ENCODE peak calls at places on chromosomes 4 and X, in eight cellular contexts. F, B, K, H, Z, I, V and P are unnamed samples.

GRCh38 chr4:76376534-76376933 is 44.4 kb downstream of the CCDC158 start:
- DNase-seq in K (no peak), V (no peak), H (no peak), F (no peak), I (no peak), B (no peak), Z (no peak), P (no peak)

GRCh38 chr4:175215657-175216056 is 297.5 kb downstream of the ADAM29 start:
- DNase-seq in V (no peak), H (no peak), B (no peak), K (no peak), F (no peak), I (no peak), Z (no peak), P (no peak)

GRCh38 chr4:48664938-48665337 is 115.1 kb downstream of the FRYL start:
- DNase-seq in H (no peak), I (no peak), B (no peak), F (no peak), V (no peak), K (no peak), Z (no peak), P (no peak)

GRCh38 chrX:40262641-40263560 is 165.1 kb upstream of the BCOR start:
- DNase-seq in F (peak; percentile 60), B (no peak), I (peak; percentile 16), V (no peak), K (no peak), Z (no peak), H (no peak), P (no peak)

GRCh38 chrX:1477801-1478458 is 25.2 kb upstream of the ASMTL start:
- DNase-seq in H (no peak), Z (no peak), I (no peak), B (no peak), F (no peak), K (no peak), V (no peak), P (no peak)

GRCh38 chr4:82266345-82266744 is 107.4 kb downstream of the HNRNPD start:
- DNase-seq in I (no peak), V (no peak), Z (no peak), H (no peak), B (no peak), K (no peak), F (no peak), P (no peak)

GRCh38 chr4:111435986-111436744 is 709.1 kb upstream of the FAM241A start:
- DNase-seq in B (no peak), F (no peak), V (no peak), Z (no peak), H (no peak), K (no peak), I (no peak), P (no peak)

GRCh38 chr4:9904976-9905587 is 116.2 kb downstream of the SLC2A9 start:
- DNase-seq in K (no peak), B (peak; percentile 36), F (no peak), V (no peak), I (no peak), H (no peak), Z (no peak), P (no peak)

GRCh38 chr4:87030606-87031441 is 96.0 kb downstream of the AFF1 start:
- DNase-seq in F (peak; percentile 46), B (no peak), H (no peak), K (no peak), V (no peak), Z (no peak), I (no peak), P (no peak)

GRCh38 chr4:95531141-95531540 is 17.6 kb downstream of the UNC5C start:
- DNase-seq in K (no peak), B (no peak), F (no peak), V (no peak), H (no peak), I (no peak), Z (no peak), P (no peak)

GRCh38 chr4:112284662-112285411 is 867 bp downstream of the TIFA start:
- DNase-seq in Z (no peak), F (peak; percentile 39), B (no peak), H (no peak), K (no peak), V (peak; percentile 40), I (no peak), P (peak; percentile 26)

GRCh38 chr4:154822775-154823174 is 41.7 kb downstream of the RBM46 start:
- DNase-seq in Z (no peak), V (no peak), B (no peak), K (no peak), I (peak; percentile 79), F (peak; percentile 79), H (no peak), P (no peak)

GRCh38 chrX:69556094-69557011 is 52.2 kb downstream of the NALF2 start:
- DNase-seq in F (peak; percentile 26), K (no peak), V (peak; percentile 66), I (no peak), H (peak; percentile 48), Z (no peak), B (no peak), P (no peak)

GRCh38 chr4:7068883-7069282 is 1.0 kb upstream of the GRPEL1 start:
- DNase-seq in H (peak; percentile 58), F (no peak), K (no peak), B (no peak), Z (no peak), I (no peak), V (no peak), P (no peak)
- TF ChIP-seq CTCF in H (no peak), F (no peak), K (no peak), B (no peak), Z (no peak), I (no peak), V (no peak), P (no peak)

DNA sequence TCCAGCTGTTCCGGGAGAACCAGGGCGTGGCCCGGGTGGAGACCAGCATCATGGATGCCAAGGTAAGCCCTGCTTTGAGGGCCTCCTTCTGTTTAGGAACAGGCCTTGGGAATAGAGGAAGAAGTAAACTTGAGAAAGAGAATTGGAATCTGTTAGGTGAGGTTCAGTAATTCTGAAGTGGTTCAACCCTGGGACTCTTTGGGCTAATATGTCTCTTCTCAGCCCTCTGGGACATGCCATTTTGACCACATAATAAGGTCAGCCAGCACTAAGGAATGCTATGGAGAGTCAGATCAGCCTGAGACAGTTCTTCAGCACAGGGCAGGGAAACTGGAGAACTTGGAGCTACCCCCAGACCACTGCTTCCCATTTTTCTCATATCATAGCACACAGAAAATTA is 63.3 kb upstream of the PRPS1 start:
- DNase-seq in V (no peak), H (no peak), Z (no peak), B (no peak), K (no peak), F (no peak), I (no peak), P (no peak)
- TF ChIP-seq CTCF in V (no peak), H (no peak), Z (no peak), B (no peak), K (no peak), F (no peak), I (no peak), P (no peak)

GRCh38 chrX:22445880-22446279 is 173.2 kb downstream of the CBLL2 start:
- DNase-seq in V (no peak), I (no peak), B (no peak), Z (no peak), F (no peak), H (no peak), K (no peak), P (no peak)
- TF ChIP-seq CTCF in V (no peak), I (no peak), B (no peak), Z (no peak), F (no peak), H (no peak), K (no peak), P (no peak)

DNA sequence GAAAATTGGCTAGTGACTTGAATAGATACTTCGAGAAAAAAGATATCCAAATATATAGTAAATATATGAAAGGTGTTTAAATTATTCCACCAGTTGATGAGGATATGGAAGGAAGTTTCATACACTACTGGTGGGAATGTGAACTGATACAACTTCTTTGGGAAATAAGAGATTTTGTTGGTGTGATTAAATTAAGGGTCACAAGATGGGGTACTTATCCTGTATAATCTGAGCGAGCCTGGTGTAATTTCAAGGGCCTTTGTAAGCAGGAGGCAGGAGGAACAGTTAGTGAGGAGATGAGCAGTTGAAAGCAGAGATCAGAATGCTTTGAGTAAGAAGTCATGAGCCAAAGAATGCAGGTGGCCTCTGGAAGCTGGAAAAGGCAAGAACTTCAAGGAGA is 192.2 kb downstream of the KCTD8 start:
- DNase-seq in V (no peak), K (no peak), F (no peak), I (no peak), H (no peak), Z (no peak), B (no peak), P (no peak)
- TF ChIP-seq CTCF in V (no peak), K (no peak), F (no peak), I (no peak), H (no peak), Z (no peak), B (no peak), P (no peak)

GRCh38 chr4:185224597-185224996 is 15.2 kb downstream of the SNX25 start:
- DNase-seq in H (no peak), K (no peak), Z (no peak), V (no peak), I (no peak), F (no peak), B (no peak), P (no peak)
- TF ChIP-seq CTCF in H (no peak), K (no peak), Z (no peak), V (no peak), I (no peak), F (peak; percentile 31), B (no peak), P (no peak)

GRCh38 chrX:97633798-97634197 is 750.1 kb downstream of the RPA4 start:
- DNase-seq in V (no peak), I (no peak), K (no peak), F (no peak), Z (no peak), B (no peak), H (no peak), P (no peak)

GRCh38 chrX:97637289-97637688 is 753.6 kb downstream of the RPA4 start:
- DNase-seq in I (no peak), H (no peak), Z (no peak), F (no peak), V (no peak), B (no peak), K (no peak), P (no peak)

GRCh38 chrX:97638621-97639020 is 754.9 kb downstream of the RPA4 start:
- DNase-seq in B (no peak), Z (no peak), K (no peak), I (no peak), F (no peak), V (no peak), H (no peak), P (no peak)

DNA sequence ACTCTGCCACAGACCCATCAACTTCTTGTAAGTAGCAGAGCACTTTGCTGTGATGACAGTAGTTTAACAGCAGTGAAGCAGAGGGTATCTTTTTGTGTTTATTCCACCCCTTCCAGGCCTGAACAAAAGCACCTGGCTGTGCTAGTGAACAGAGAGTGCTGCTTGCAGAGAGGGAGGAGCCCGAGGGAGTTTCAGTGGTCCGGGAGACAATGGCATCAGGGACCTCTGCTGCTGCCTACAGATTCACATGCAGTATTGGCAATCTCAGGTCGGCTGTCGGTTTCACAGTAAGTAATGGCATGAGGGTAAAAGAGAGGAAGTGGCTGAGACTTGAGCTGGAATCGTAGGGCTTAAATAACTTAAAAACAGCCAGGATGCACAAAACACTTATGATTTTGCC is 755.8 kb downstream of the RPA4 start:
- DNase-seq in H (peak; percentile 44), Z (no peak), B (no peak), V (no peak), K (no peak), F (no peak), I (no peak), P (no peak)
- TF ChIP-seq CTCF in H (no peak), Z (no peak), B (no peak), V (no peak), K (no peak), F (no peak), I (no peak), P (no peak)

GRCh38 chr4:29927895-29928294 is 792.3 kb upstream of the PCDH7 start:
- DNase-seq in K (no peak), H (no peak), Z (no peak), I (no peak), B (no peak), F (peak; percentile 1), V (no peak), P (no peak)
- TF ChIP-seq CTCF in K (no peak), H (no peak), Z (no peak), I (no peak), B (no peak), F (no peak), V (no peak), P (no peak)